ENCODE peak calls at places on chromosomes 4 and X, in nine cellular contexts. Z is uterus, D is ELF-1, A is amniotic stem cell, N is RCC 7860, T is OCI-LY7, Y is mesendoderm, H is choroid plexus epithelial cell, E is cardiac muscle cell. L is an unnamed sample.

GRCh38 chr4:26307027-26307426 is 13.8 kb upstream of the RBPJ start:
- DNase-seq in E (no peak), N (no peak), T (no peak), A (no peak), Y (no peak), H (no peak), Z (no peak), D (no peak), L (no peak)

GRCh38 chrX:65671966-65672365 is 4.5 kb downstream of the MSN start:
- DNase-seq in D (no peak), A (no peak), Y (no peak), E (no peak), Z (no peak), N (no peak), T (no peak), H (peak), L (no peak)

GRCh38 chrX:68994135-68994882 is 165.5 kb downstream of the EFNB1 start:
- DNase-seq in D (peak), T (no peak), A (no peak), E (no peak), N (no peak), Z (no peak), Y (no peak), H (no peak), L (no peak)

GRCh38 chr4:15665738-15666365 is 10.7 kb upstream of the FBXL5 start:
- DNase-seq in T (no peak), D (no peak), Z (no peak), A (no peak), N (peak), E (no peak), H (peak), Y (no peak), L (no peak)

GRCh38 chr4:25376754-25377571 is at the start of gene ANAPC4:
- DNase-seq in A (peak), H (peak), T (peak), E (peak), N (peak), D (peak), Z (peak), Y (peak), L (peak)

GRCh38 chr4:95388911-95389310 is 159.9 kb downstream of the UNC5C start:
- DNase-seq in E (no peak), T (no peak), N (no peak), H (peak), A (no peak), Z (no peak), D (no peak), Y (no peak), L (peak)

GRCh38 chr4:1349359-1350168 is 2.6 kb downstream of the UVSSA start:
- DNase-seq in A (no peak), D (no peak), N (no peak), Z (no peak), H (no peak), T (no peak), Y (no peak), E (no peak), L (no peak)

GRCh38 chr4:110165382-110166285 is 32.8 kb downstream of the ELOVL6 start:
- DNase-seq in T (peak), Z (no peak), N (peak), A (no peak), D (peak), E (no peak), H (peak), Y (peak), L (peak)

GRCh38 chr4:53043096-53043495 is 181.0 kb downstream of the RASL11B start:
- DNase-seq in A (no peak), N (no peak), E (no peak), D (no peak), Z (no peak), Y (no peak), H (peak), T (no peak), L (no peak)

GRCh38 chr4:85569730-85570299 is 94.9 kb downstream of the ARHGAP24 start:
- DNase-seq in A (no peak), H (no peak), T (no peak), D (no peak), Y (no peak), N (no peak), E (no peak), Z (no peak), L (no peak)

GRCh38 chrX:103554687-103555417 is 30.5 kb upstream of the TCEAL4 start:
- DNase-seq in N (peak), A (no peak), D (peak), Z (no peak), H (peak), Y (peak), E (peak), T (peak), L (no peak)

GRCh38 chrX:134484039-134484438 is 24.1 kb downstream of the HPRT1 start:
- DNase-seq in Z (no peak), E (peak), H (peak), D (no peak), T (peak), Y (peak), N (peak), A (no peak), L (peak)

GRCh38 chr4:144336633-144337032 is 196.1 kb upstream of the GYPA start:
- DNase-seq in Z (no peak), E (no peak), N (no peak), Y (no peak), A (no peak), T (no peak), H (no peak), D (no peak), L (no peak)

GRCh38 chr4:176238819-176239218 is 30.2 kb downstream of the ASB5 start:
- DNase-seq in Y (peak), Z (no peak), N (no peak), D (no peak), E (no peak), H (peak), T (no peak), A (no peak), L (no peak)

GRCh38 chr4:89894654-89895652 is at the start of gene MMRN1:
- DNase-seq in N (no peak), D (no peak), E (no peak), Y (peak), Z (no peak), T (peak), A (no peak), H (no peak), L (no peak)